ENCODE peak calls at places on chromosomes 16 and 17, in seven cellular contexts. One of them, this sample, is unnamed.

GRCh38 chr16:4011225-4011939 is 104.9 kb downstream of the ADCY9 start:
- DNase-seq in ELR: no peak
- DNase-seq in COLO829: no peak
- DNase-seq in bronchial epithelial cell: no peak
- DNase-seq in AG04449: no peak
- DNase-seq in right cardiac atrium: peak
- DNase-seq in lung: no peak
- DNase-seq in this sample: peak

GRCh38 chr17:48636177-48637018 is 10.2 kb upstream of the HOXB9 start:
- DNase-seq in bronchial epithelial cell: peak
- DNase-seq in COLO829: peak
- DNase-seq in right cardiac atrium: peak
- DNase-seq in lung: peak
- DNase-seq in AG04449: no peak
- DNase-seq in ELR: peak
- DNase-seq in this sample: peak

GRCh38 chr16:88468289-88469129 is 15.4 kb downstream of the ZFPM1 start:
- DNase-seq in right cardiac atrium: peak
- DNase-seq in COLO829: peak
- DNase-seq in lung: no peak
- DNase-seq in ELR: no peak
- DNase-seq in AG04449: no peak
- DNase-seq in bronchial epithelial cell: peak
- DNase-seq in this sample: peak

GRCh38 chr16:6616746-6617145 is 715.9 kb upstream of the RBFOX1 start:
- DNase-seq in bronchial epithelial cell: no peak
- DNase-seq in ELR: no peak
- DNase-seq in COLO829: no peak
- DNase-seq in right cardiac atrium: no peak
- DNase-seq in AG04449: no peak
- DNase-seq in lung: no peak
- DNase-seq in this sample: no peak

GRCh38 chr16:11235703-11235991 is 20.4 kb downstream of the SOCS1 start:
- DNase-seq in AG04449: no peak
- DNase-seq in bronchial epithelial cell: no peak
- DNase-seq in COLO829: no peak
- DNase-seq in right cardiac atrium: no peak
- DNase-seq in lung: no peak
- DNase-seq in ELR: no peak
- DNase-seq in this sample: no peak

GRCh38 chr17:67025216-67025792 is 19.1 kb upstream of the CACNG1 start:
- DNase-seq in AG04449: no peak
- DNase-seq in ELR: no peak
- DNase-seq in bronchial epithelial cell: no peak
- DNase-seq in lung: peak
- DNase-seq in COLO829: no peak
- DNase-seq in right cardiac atrium: no peak
- DNase-seq in this sample: no peak

GRCh38 chr16:1113489-1113888 is 17.4 kb upstream of the C1QTNF8 start:
- DNase-seq in COLO829: no peak
- DNase-seq in AG04449: no peak
- DNase-seq in right cardiac atrium: no peak
- DNase-seq in ELR: no peak
- DNase-seq in lung: no peak
- DNase-seq in bronchial epithelial cell: no peak
- DNase-seq in this sample: peak

GRCh38 chr16:88061346-88062110 is 110.3 kb downstream of the BANP start:
- DNase-seq in AG04449: no peak
- DNase-seq in right cardiac atrium: no peak
- DNase-seq in bronchial epithelial cell: no peak
- DNase-seq in COLO829: no peak
- DNase-seq in ELR: no peak
- DNase-seq in lung: no peak
- DNase-seq in this sample: no peak

GRCh38 chr17:28341516-28341915 is 6.0 kb downstream of the TNFAIP1 start:
- DNase-seq in COLO829: no peak
- DNase-seq in right cardiac atrium: no peak
- DNase-seq in ELR: no peak
- DNase-seq in AG04449: no peak
- DNase-seq in bronchial epithelial cell: no peak
- DNase-seq in lung: no peak
- DNase-seq in this sample: no peak

GRCh38 chr16:66274335-66275110 is 92.0 kb upstream of the CDH5 start:
- DNase-seq in ELR: peak
- DNase-seq in AG04449: no peak
- DNase-seq in lung: no peak
- DNase-seq in COLO829: peak
- DNase-seq in bronchial epithelial cell: peak
- DNase-seq in right cardiac atrium: no peak
- DNase-seq in this sample: no peak

GRCh38 chr17:20996724-20997615 is 45.8 kb downstream of the USP22 start:
- DNase-seq in COLO829: no peak
- DNase-seq in AG04449: no peak
- DNase-seq in ELR: no peak
- DNase-seq in right cardiac atrium: no peak
- DNase-seq in lung: no peak
- DNase-seq in bronchial epithelial cell: no peak
- DNase-seq in this sample: peak

GRCh38 chr16:85313541-85314208 is 201.4 kb upstream of the CIBAR2 start:
- DNase-seq in lung: no peak
- DNase-seq in ELR: no peak
- DNase-seq in COLO829: no peak
- DNase-seq in AG04449: no peak
- DNase-seq in right cardiac atrium: peak
- DNase-seq in bronchial epithelial cell: peak
- DNase-seq in this sample: no peak

GRCh38 chr16:28207425-28207824 is 4.3 kb downstream of the XPO6 start:
- DNase-seq in AG04449: no peak
- DNase-seq in bronchial epithelial cell: no peak
- DNase-seq in lung: no peak
- DNase-seq in right cardiac atrium: no peak
- DNase-seq in COLO829: no peak
- DNase-seq in ELR: no peak
- DNase-seq in this sample: no peak

GRCh38 chr17:9432867-9433495 is 142.6 kb downstream of the STX8 start:
- DNase-seq in COLO829: no peak
- DNase-seq in lung: no peak
- DNase-seq in bronchial epithelial cell: no peak
- DNase-seq in ELR: no peak
- DNase-seq in right cardiac atrium: no peak
- DNase-seq in AG04449: no peak
- DNase-seq in this sample: no peak

GRCh38 chr16:89971495-89972243 is 23.1 kb downstream of the DEF8 start:
- DNase-seq in ELR: no peak
- DNase-seq in right cardiac atrium: peak
- DNase-seq in lung: no peak
- DNase-seq in AG04449: no peak
- DNase-seq in COLO829: no peak
- DNase-seq in bronchial epithelial cell: no peak
- DNase-seq in this sample: no peak

GRCh38 chr17:79057727-79058400 is 16.8 kb upstream of the ENGASE start:
- DNase-seq in AG04449: no peak
- DNase-seq in lung: no peak
- DNase-seq in bronchial epithelial cell: no peak
- DNase-seq in right cardiac atrium: peak
- DNase-seq in COLO829: no peak
- DNase-seq in ELR: no peak
- DNase-seq in this sample: no peak

GRCh38 chr17:71188811-71189492 is 931.9 kb upstream of the SOX9 start:
- DNase-seq in bronchial epithelial cell: peak
- DNase-seq in lung: no peak
- DNase-seq in AG04449: peak
- DNase-seq in right cardiac atrium: no peak
- DNase-seq in COLO829: no peak
- DNase-seq in ELR: peak
- DNase-seq in this sample: no peak

GRCh38 chr17:9237661-9238301 is 216.5 kb downstream of the NTN1 start:
- DNase-seq in ELR: no peak
- DNase-seq in AG04449: no peak
- DNase-seq in COLO829: no peak
- DNase-seq in lung: no peak
- DNase-seq in right cardiac atrium: peak
- DNase-seq in bronchial epithelial cell: no peak
- DNase-seq in this sample: no peak

GRCh38 chr17:83127431-83128160 is 48.2 kb downstream of the METRNL start:
- DNase-seq in lung: no peak
- DNase-seq in bronchial epithelial cell: no peak
- DNase-seq in AG04449: no peak
- DNase-seq in COLO829: no peak
- DNase-seq in right cardiac atrium: no peak
- DNase-seq in ELR: no peak
- DNase-seq in this sample: peak

GRCh38 chr16:84848991-84849634 is 29.3 kb downstream of the CRISPLD2 start:
- DNase-seq in right cardiac atrium: peak
- DNase-seq in lung: no peak
- DNase-seq in ELR: no peak
- DNase-seq in COLO829: no peak
- DNase-seq in AG04449: no peak
- DNase-seq in bronchial epithelial cell: no peak
- DNase-seq in this sample: peak

GRCh38 chr17:8946476-8946875 is 19.0 kb downstream of the PIK3R5 start:
- DNase-seq in COLO829: peak
- DNase-seq in right cardiac atrium: no peak
- DNase-seq in ELR: peak
- DNase-seq in lung: no peak
- DNase-seq in AG04449: no peak
- DNase-seq in bronchial epithelial cell: no peak
- DNase-seq in this sample: no peak

GRCh38 chr16:49250689-49251088 is 30.9 kb downstream of the CBLN1 start:
- DNase-seq in right cardiac atrium: no peak
- DNase-seq in ELR: no peak
- DNase-seq in bronchial epithelial cell: no peak
- DNase-seq in COLO829: no peak
- DNase-seq in lung: no peak
- DNase-seq in AG04449: no peak
- DNase-seq in this sample: no peak

GRCh38 chr17:4498461-4499397 is at the start of gene SPNS2:
- DNase-seq in AG04449: no peak
- DNase-seq in lung: no peak
- DNase-seq in COLO829: peak
- DNase-seq in bronchial epithelial cell: no peak
- DNase-seq in right cardiac atrium: peak
- DNase-seq in ELR: peak
- DNase-seq in this sample: peak

GRCh38 chr16:27421961-27422740 is 20.2 kb downstream of the IL21R start:
- DNase-seq in COLO829: no peak
- DNase-seq in right cardiac atrium: no peak
- DNase-seq in AG04449: no peak
- DNase-seq in bronchial epithelial cell: no peak
- DNase-seq in lung: no peak
- DNase-seq in ELR: no peak
- DNase-seq in this sample: no peak

GRCh38 chr16:86895609-86896008 is 317.3 kb downstream of the FOXL1 start:
- DNase-seq in COLO829: no peak
- DNase-seq in AG04449: no peak
- DNase-seq in bronchial epithelial cell: no peak
- DNase-seq in right cardiac atrium: no peak
- DNase-seq in ELR: no peak
- DNase-seq in lung: no peak
- DNase-seq in this sample: peak

GRCh38 chr16:51163366-51163765 is 12.3 kb upstream of the SALL1 start:
- DNase-seq in bronchial epithelial cell: no peak
- DNase-seq in ELR: no peak
- DNase-seq in COLO829: no peak
- DNase-seq in lung: no peak
- DNase-seq in right cardiac atrium: no peak
- DNase-seq in AG04449: no peak
- DNase-seq in this sample: no peak

GRCh38 chr16:5506021-5506420 is 408.4 kb upstream of the EEF2KMT start:
- DNase-seq in lung: no peak
- DNase-seq in COLO829: no peak
- DNase-seq in ELR: no peak
- DNase-seq in AG04449: no peak
- DNase-seq in right cardiac atrium: no peak
- DNase-seq in bronchial epithelial cell: no peak
- DNase-seq in this sample: no peak

GRCh38 chr17:80790981-80791742 is 200.5 kb upstream of the CHMP6 start:
- DNase-seq in right cardiac atrium: no peak
- DNase-seq in COLO829: no peak
- DNase-seq in lung: no peak
- DNase-seq in AG04449: no peak
- DNase-seq in bronchial epithelial cell: no peak
- DNase-seq in ELR: no peak
- DNase-seq in this sample: no peak

GRCh38 chr17:64420143-64420670 is 28.7 kb upstream of the MILR1 start:
- DNase-seq in lung: no peak
- DNase-seq in ELR: peak
- DNase-seq in AG04449: peak
- DNase-seq in right cardiac atrium: no peak
- DNase-seq in bronchial epithelial cell: peak
- DNase-seq in COLO829: peak
- DNase-seq in this sample: peak

GRCh38 chr17:83192161-83192788 is 112.9 kb downstream of the METRNL start:
- DNase-seq in lung: no peak
- DNase-seq in bronchial epithelial cell: no peak
- DNase-seq in ELR: peak
- DNase-seq in AG04449: no peak
- DNase-seq in right cardiac atrium: peak
- DNase-seq in COLO829: no peak
- DNase-seq in this sample: no peak

GRCh38 chr17:607341-608060 is 107.1 kb downstream of the VPS53 start:
- DNase-seq in COLO829: no peak
- DNase-seq in AG04449: no peak
- DNase-seq in bronchial epithelial cell: no peak
- DNase-seq in ELR: no peak
- DNase-seq in right cardiac atrium: no peak
- DNase-seq in lung: no peak
- DNase-seq in this sample: no peak

GRCh38 chr16:86467490-86467889 is 42.8 kb upstream of the FOXF1 start:
- DNase-seq in lung: no peak
- DNase-seq in COLO829: no peak
- DNase-seq in right cardiac atrium: no peak
- DNase-seq in ELR: no peak
- DNase-seq in bronchial epithelial cell: no peak
- DNase-seq in AG04449: no peak
- DNase-seq in this sample: no peak

GRCh38 chr16:69406780-69407331 is 17.6 kb upstream of the CYB5B start:
- DNase-seq in AG04449: no peak
- DNase-seq in COLO829: no peak
- DNase-seq in bronchial epithelial cell: peak
- DNase-seq in ELR: peak
- DNase-seq in lung: no peak
- DNase-seq in right cardiac atrium: no peak
- DNase-seq in this sample: no peak

GRCh38 chr17:44558349-44559287 is 1.3 kb downstream of the FZD2 start:
- DNase-seq in bronchial epithelial cell: no peak
- DNase-seq in lung: no peak
- DNase-seq in COLO829: no peak
- DNase-seq in AG04449: no peak
- DNase-seq in right cardiac atrium: peak
- DNase-seq in ELR: peak
- DNase-seq in this sample: peak

GRCh38 chr16:51290410-51290809 is 139.3 kb upstream of the SALL1 start:
- DNase-seq in COLO829: no peak
- DNase-seq in ELR: no peak
- DNase-seq in bronchial epithelial cell: no peak
- DNase-seq in AG04449: no peak
- DNase-seq in lung: no peak
- DNase-seq in right cardiac atrium: no peak
- DNase-seq in this sample: peak

GRCh38 chr17:79948918-79949645 is 86.6 kb downstream of the TBC1D16 start:
- DNase-seq in AG04449: no peak
- DNase-seq in lung: no peak
- DNase-seq in bronchial epithelial cell: no peak
- DNase-seq in ELR: no peak
- DNase-seq in right cardiac atrium: no peak
- DNase-seq in COLO829: no peak
- DNase-seq in this sample: peak

This sample was measured in H7.